ENCODE peak calls at places on chromosome 19, in seven cellular contexts. One of them, this sample, is unnamed.

GRCh38 chr19:7188682-7189629 is 105.3 kb downstream of the INSR start:
- DNase-seq in choroid plexus epithelial cell: no peak
- DNase-seq in fibroblast of pulmonary artery: peak
- DNase-seq in A549: no peak
- DNase-seq in ovary: no peak
- DNase-seq in left lung: no peak
- DNase-seq in fibroblast of lung: no peak
- DNase-seq in this sample: no peak

GRCh38 chr19:15195987-15196682 is 4.7 kb downstream of the NOTCH3 start:
- DNase-seq in choroid plexus epithelial cell: no peak
- DNase-seq in fibroblast of pulmonary artery: no peak
- DNase-seq in A549: no peak
- DNase-seq in ovary: no peak
- DNase-seq in left lung: peak
- DNase-seq in fibroblast of lung: peak
- DNase-seq in this sample: no peak

GRCh38 chr19:13240312-13241022 is 90.3 kb downstream of the IER2 start:
- DNase-seq in choroid plexus epithelial cell: no peak
- DNase-seq in fibroblast of pulmonary artery: no peak
- DNase-seq in A549: no peak
- DNase-seq in ovary: no peak
- DNase-seq in left lung: no peak
- DNase-seq in fibroblast of lung: no peak
- DNase-seq in this sample: no peak

GRCh38 chr19:2164020-2164988 is 571 bp downstream of the DOT1L start:
- DNase-seq in choroid plexus epithelial cell: no peak
- DNase-seq in fibroblast of pulmonary artery: no peak
- DNase-seq in A549: no peak
- DNase-seq in ovary: no peak
- DNase-seq in left lung: no peak
- DNase-seq in fibroblast of lung: no peak
- DNase-seq in this sample: no peak

GRCh38 chr19:16524991-16525734 is 17.1 kb downstream of the CHERP start:
- DNase-seq in choroid plexus epithelial cell: no peak
- DNase-seq in fibroblast of pulmonary artery: no peak
- DNase-seq in A549: no peak
- DNase-seq in ovary: no peak
- DNase-seq in left lung: no peak
- DNase-seq in fibroblast of lung: no peak
- DNase-seq in this sample: no peak

GRCh38 chr19:38303517-38304351 is at the start of gene C19orf33:
- DNase-seq in choroid plexus epithelial cell: no peak
- DNase-seq in fibroblast of pulmonary artery: no peak
- DNase-seq in A549: peak
- DNase-seq in ovary: no peak
- DNase-seq in left lung: peak
- DNase-seq in fibroblast of lung: peak
- DNase-seq in this sample: no peak

GRCh38 chr19:50050406-50051223 is 24.8 kb downstream of the ZNF473 start:
- DNase-seq in choroid plexus epithelial cell: peak
- DNase-seq in fibroblast of pulmonary artery: peak
- DNase-seq in A549: peak
- DNase-seq in ovary: peak
- DNase-seq in left lung: peak
- DNase-seq in fibroblast of lung: peak
- DNase-seq in this sample: peak

GRCh38 chr19:2215281-2215751 is 20.8 kb downstream of the PLEKHJ1 start:
- DNase-seq in choroid plexus epithelial cell: peak
- DNase-seq in fibroblast of pulmonary artery: no peak
- DNase-seq in A549: no peak
- DNase-seq in ovary: no peak
- DNase-seq in left lung: no peak
- DNase-seq in fibroblast of lung: no peak
- DNase-seq in this sample: no peak

GRCh38 chr19:47330466-47330869 is 1.5 kb upstream of the C5AR2 start:
- DNase-seq in choroid plexus epithelial cell: peak
- DNase-seq in fibroblast of pulmonary artery: no peak
- DNase-seq in A549: no peak
- DNase-seq in ovary: no peak
- DNase-seq in left lung: no peak
- DNase-seq in fibroblast of lung: no peak
- DNase-seq in this sample: no peak

GRCh38 chr19:32464279-32464678 is 58.7 kb downstream of the DPY19L3 start:
- DNase-seq in choroid plexus epithelial cell: peak
- DNase-seq in fibroblast of pulmonary artery: peak
- DNase-seq in A549: peak
- DNase-seq in ovary: no peak
- DNase-seq in left lung: no peak
- DNase-seq in fibroblast of lung: no peak
- DNase-seq in this sample: no peak

GRCh38 chr19:47226426-47227346 is 4.3 kb downstream of the BBC3 start:
- DNase-seq in choroid plexus epithelial cell: peak
- DNase-seq in fibroblast of pulmonary artery: peak
- DNase-seq in A549: peak
- DNase-seq in ovary: peak
- DNase-seq in left lung: peak
- DNase-seq in fibroblast of lung: peak
- DNase-seq in this sample: no peak

GRCh38 chr19:42295831-42296525 is 6.0 kb upstream of the PRR19 start:
- DNase-seq in choroid plexus epithelial cell: peak
- DNase-seq in fibroblast of pulmonary artery: peak
- DNase-seq in A549: peak
- DNase-seq in ovary: peak
- DNase-seq in left lung: peak
- DNase-seq in fibroblast of lung: peak
- DNase-seq in this sample: no peak

GRCh38 chr19:28239270-28239669 is 973.7 kb downstream of the UQCRFS1 start:
- DNase-seq in choroid plexus epithelial cell: peak
- DNase-seq in fibroblast of pulmonary artery: peak
- DNase-seq in A549: peak
- DNase-seq in ovary: no peak
- DNase-seq in left lung: no peak
- DNase-seq in fibroblast of lung: no peak
- DNase-seq in this sample: no peak

GRCh38 chr19:33770107-33770506 is 26.6 kb upstream of the KCTD15 start:
- DNase-seq in choroid plexus epithelial cell: no peak
- DNase-seq in fibroblast of pulmonary artery: no peak
- DNase-seq in A549: no peak
- DNase-seq in ovary: no peak
- DNase-seq in left lung: no peak
- DNase-seq in fibroblast of lung: no peak
- DNase-seq in this sample: no peak

DNA sequence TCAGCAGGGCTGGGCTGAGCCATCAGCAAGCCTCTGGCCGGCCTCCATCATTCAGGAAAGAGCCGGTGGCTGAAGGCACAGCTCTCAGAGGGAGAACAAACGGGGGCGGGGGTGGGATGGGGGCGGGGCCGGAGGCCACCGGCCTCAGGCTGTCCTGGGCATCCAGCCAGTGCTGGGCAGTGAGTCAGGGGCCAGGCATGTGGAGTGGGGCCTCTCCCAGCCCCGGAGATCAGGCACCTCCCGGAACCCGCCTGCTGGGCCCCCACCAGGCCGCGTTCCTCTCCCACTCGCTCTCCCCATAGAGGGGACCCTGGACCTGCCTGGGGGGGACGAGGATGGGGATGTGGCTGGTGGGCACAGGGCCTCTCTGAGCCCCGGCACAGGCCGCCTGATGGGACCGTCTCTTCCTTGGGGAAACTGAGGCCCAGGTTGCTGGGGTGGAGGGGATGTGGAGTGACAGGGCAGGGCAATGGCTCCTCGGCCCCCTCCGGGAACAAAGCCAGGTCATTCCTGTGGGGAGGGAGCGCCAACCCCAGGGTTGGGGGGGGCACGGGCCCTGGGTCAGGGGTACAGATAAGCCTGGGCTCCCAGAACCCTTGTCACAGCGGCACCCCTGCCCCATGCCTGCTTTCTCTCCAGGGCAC is 12.9 kb downstream of the SPC24 start:
- DNase-seq in choroid plexus epithelial cell: peak
- DNase-seq in fibroblast of pulmonary artery: peak
- DNase-seq in A549: peak
- DNase-seq in ovary: peak
- DNase-seq in left lung: peak
- DNase-seq in fibroblast of lung: peak
- DNase-seq in this sample: no peak
- TF ChIP-seq CTCF in choroid plexus epithelial cell: no peak
- TF ChIP-seq CTCF in fibroblast of pulmonary artery: no peak
- TF ChIP-seq CTCF in A549: no peak
- TF ChIP-seq CTCF in ovary: no peak
- TF ChIP-seq CTCF in left lung: no peak
- TF ChIP-seq CTCF in fibroblast of lung: no peak
- TF ChIP-seq CTCF in this sample: no peak

DNA sequence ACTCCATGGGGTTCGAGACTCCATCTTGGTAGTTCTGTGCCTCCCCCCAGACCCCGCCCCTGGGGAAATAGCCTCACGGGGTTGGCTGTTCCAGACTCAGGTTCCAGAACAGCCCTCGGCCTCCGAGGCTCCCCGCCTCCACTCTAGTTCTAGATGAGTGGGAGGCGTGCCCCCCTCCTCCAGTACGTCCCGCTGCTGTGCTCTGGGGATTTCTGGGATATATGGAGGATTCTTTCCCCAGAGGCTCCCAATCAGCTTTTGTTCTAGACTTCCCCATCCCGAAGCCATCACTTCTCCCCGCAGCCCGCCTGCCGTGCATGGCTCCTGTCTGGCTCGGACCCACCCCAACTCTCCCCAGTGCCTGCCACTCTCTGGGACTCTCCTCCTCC is 1.9 kb upstream of the CACNG7 start:
- DNase-seq in choroid plexus epithelial cell: no peak
- DNase-seq in fibroblast of pulmonary artery: no peak
- DNase-seq in A549: no peak
- DNase-seq in ovary: no peak
- DNase-seq in left lung: no peak
- DNase-seq in fibroblast of lung: no peak
- DNase-seq in this sample: no peak
- H3K4me3 ChIP-seq in choroid plexus epithelial cell: no peak
- H3K4me3 ChIP-seq in fibroblast of pulmonary artery: no peak
- H3K4me3 ChIP-seq in A549: peak
- H3K4me3 ChIP-seq in ovary: no peak
- H3K4me3 ChIP-seq in left lung: no peak
- H3K4me3 ChIP-seq in fibroblast of lung: no peak
- H3K4me3 ChIP-seq in this sample: no peak

DNA sequence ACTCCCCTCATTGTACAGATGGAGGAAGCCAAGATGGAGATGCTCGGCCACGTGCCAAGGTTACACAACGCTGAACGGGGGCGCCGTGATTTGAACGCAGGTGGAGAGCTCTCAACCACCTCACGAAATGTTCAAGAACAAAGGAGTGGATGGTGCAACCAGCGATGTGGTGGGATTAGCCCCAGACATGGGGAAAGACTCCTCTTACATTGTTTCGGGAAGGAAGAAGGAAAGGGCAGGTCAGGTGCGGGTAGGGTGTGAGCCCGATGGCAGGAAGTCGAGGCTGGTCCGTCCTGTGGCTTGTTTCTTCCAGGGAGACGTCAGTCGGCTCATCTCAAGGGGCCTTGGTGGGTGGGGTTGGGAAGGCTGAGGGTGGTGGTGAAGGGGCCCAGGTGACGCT is 7.1 kb upstream of the KLK14 start:
- DNase-seq in choroid plexus epithelial cell: no peak
- DNase-seq in fibroblast of pulmonary artery: no peak
- DNase-seq in A549: no peak
- DNase-seq in ovary: no peak
- DNase-seq in left lung: no peak
- DNase-seq in fibroblast of lung: no peak
- DNase-seq in this sample: no peak
- TF ChIP-seq CTCF in choroid plexus epithelial cell: no peak
- TF ChIP-seq CTCF in fibroblast of pulmonary artery: no peak
- TF ChIP-seq CTCF in A549: no peak
- TF ChIP-seq CTCF in ovary: no peak
- TF ChIP-seq CTCF in left lung: no peak
- TF ChIP-seq CTCF in fibroblast of lung: no peak
- TF ChIP-seq CTCF in this sample: no peak

GRCh38 chr19:44718441-44719261 is 19.7 kb downstream of the CEACAM16 start:
- DNase-seq in choroid plexus epithelial cell: no peak
- DNase-seq in fibroblast of pulmonary artery: peak
- DNase-seq in A549: peak
- DNase-seq in ovary: peak
- DNase-seq in left lung: peak
- DNase-seq in fibroblast of lung: peak
- DNase-seq in this sample: no peak
- H3K4me3 ChIP-seq in choroid plexus epithelial cell: no peak
- H3K4me3 ChIP-seq in fibroblast of pulmonary artery: peak
- H3K4me3 ChIP-seq in A549: peak
- H3K4me3 ChIP-seq in ovary: no peak
- H3K4me3 ChIP-seq in left lung: peak
- H3K4me3 ChIP-seq in fibroblast of lung: no peak
- H3K4me3 ChIP-seq in this sample: peak

This sample was measured in epithelial cell of proximal tubule.